ENCODE peak calls at places on chromosome 22, in six cellular contexts. One of them, this sample, is unnamed. For H3K9me3, the result is how much of the 10 kb centered on the place peaks cover.

GRCh38 chr22:23076896-23077572 is 6.7 kb downstream of the GNAZ start:
- DNase-seq in thyroid gland: no peak
- DNase-seq in testis: no peak
- DNase-seq in suprapubic skin: no peak
- DNase-seq in heart left ventricle: no peak
- DNase-seq in stomach: no peak
- DNase-seq in this sample: no peak

GRCh38 chr22:17726561-17727243 is 47.6 kb downstream of the BID start:
- DNase-seq in suprapubic skin: no peak
- DNase-seq in thyroid gland: no peak
- DNase-seq in stomach: no peak
- DNase-seq in testis: no peak
- DNase-seq in heart left ventricle: peak
- DNase-seq in this sample: no peak

GRCh38 chr22:26837784-26838520 is 180.6 kb downstream of the MIAT start:
- DNase-seq in testis: no peak
- DNase-seq in stomach: no peak
- DNase-seq in suprapubic skin: peak
- DNase-seq in thyroid gland: no peak
- DNase-seq in heart left ventricle: no peak
- DNase-seq in this sample: no peak

GRCh38 chr22:27573992-27574391 is 227.6 kb downstream of the MN1 start:
- DNase-seq in suprapubic skin: no peak
- DNase-seq in heart left ventricle: no peak
- DNase-seq in thyroid gland: no peak
- DNase-seq in stomach: no peak
- DNase-seq in testis: no peak
- DNase-seq in this sample: no peak

GRCh38 chr22:24363243-24363642 is 64.2 kb upstream of the ADORA2A start:
- DNase-seq in stomach: no peak
- DNase-seq in suprapubic skin: no peak
- DNase-seq in thyroid gland: no peak
- DNase-seq in testis: no peak
- DNase-seq in heart left ventricle: no peak
- DNase-seq in this sample: no peak

GRCh38 chr22:32579533-32580220 is 105.1 kb downstream of the FBXO7 start:
- DNase-seq in testis: no peak
- DNase-seq in suprapubic skin: peak
- DNase-seq in heart left ventricle: peak
- DNase-seq in thyroid gland: no peak
- DNase-seq in stomach: no peak
- DNase-seq in this sample: peak

GRCh38 chr22:36872866-36873498 is 12.2 kb downstream of the NCF4 start:
- DNase-seq in suprapubic skin: no peak
- DNase-seq in stomach: no peak
- DNase-seq in thyroid gland: no peak
- DNase-seq in heart left ventricle: no peak
- DNase-seq in testis: no peak
- DNase-seq in this sample: no peak

GRCh38 chr22:32720924-32721323 is 80.6 kb upstream of the TIMP3 start:
- DNase-seq in heart left ventricle: no peak
- DNase-seq in suprapubic skin: no peak
- DNase-seq in thyroid gland: no peak
- DNase-seq in stomach: no peak
- DNase-seq in testis: peak
- DNase-seq in this sample: no peak

GRCh38 chr22:37259540-37260029 is 15.5 kb upstream of the RAC2 start:
- DNase-seq in thyroid gland: no peak
- DNase-seq in testis: peak
- DNase-seq in heart left ventricle: no peak
- DNase-seq in suprapubic skin: no peak
- DNase-seq in stomach: no peak
- DNase-seq in this sample: peak

GRCh38 chr22:42297778-42298177 is 27.3 kb upstream of the TCF20 start:
- DNase-seq in thyroid gland: no peak
- DNase-seq in testis: no peak
- DNase-seq in suprapubic skin: no peak
- DNase-seq in stomach: no peak
- DNase-seq in heart left ventricle: no peak
- DNase-seq in this sample: no peak

GRCh38 chr22:33354928-33355327 is 296.7 kb upstream of the SYN3 start:
- DNase-seq in heart left ventricle: no peak
- DNase-seq in stomach: no peak
- DNase-seq in suprapubic skin: no peak
- DNase-seq in thyroid gland: no peak
- DNase-seq in testis: no peak
- DNase-seq in this sample: no peak

GRCh38 chr22:25488244-25489020 is 76.0 kb upstream of the GRK3 start:
- DNase-seq in testis: peak
- DNase-seq in heart left ventricle: peak
- DNase-seq in thyroid gland: peak
- DNase-seq in suprapubic skin: no peak
- DNase-seq in stomach: peak
- DNase-seq in this sample: no peak

GRCh38 chr22:30290318-30290678 is 993 bp upstream of the CASTOR1 start:
- DNase-seq in heart left ventricle: no peak
- DNase-seq in stomach: no peak
- DNase-seq in suprapubic skin: no peak
- DNase-seq in testis: no peak
- DNase-seq in thyroid gland: peak
- DNase-seq in this sample: no peak

GRCh38 chr22:19086944-19087343 is 35.3 kb downstream of the DGCR2 start:
- DNase-seq in testis: no peak
- DNase-seq in heart left ventricle: no peak
- DNase-seq in thyroid gland: no peak
- DNase-seq in stomach: no peak
- DNase-seq in suprapubic skin: no peak
- DNase-seq in this sample: no peak

GRCh38 chr22:37214431-37215025 is 2.3 kb upstream of the SSTR3 start:
- DNase-seq in thyroid gland: no peak
- DNase-seq in suprapubic skin: no peak
- DNase-seq in stomach: no peak
- DNase-seq in testis: no peak
- DNase-seq in heart left ventricle: no peak
- DNase-seq in this sample: peak

GRCh38 chr22:40363059-40363458 is 7.3 kb upstream of the SGSM3 start:
- DNase-seq in heart left ventricle: no peak
- DNase-seq in stomach: no peak
- DNase-seq in thyroid gland: no peak
- DNase-seq in testis: no peak
- DNase-seq in suprapubic skin: no peak
- DNase-seq in this sample: no peak

DNA sequence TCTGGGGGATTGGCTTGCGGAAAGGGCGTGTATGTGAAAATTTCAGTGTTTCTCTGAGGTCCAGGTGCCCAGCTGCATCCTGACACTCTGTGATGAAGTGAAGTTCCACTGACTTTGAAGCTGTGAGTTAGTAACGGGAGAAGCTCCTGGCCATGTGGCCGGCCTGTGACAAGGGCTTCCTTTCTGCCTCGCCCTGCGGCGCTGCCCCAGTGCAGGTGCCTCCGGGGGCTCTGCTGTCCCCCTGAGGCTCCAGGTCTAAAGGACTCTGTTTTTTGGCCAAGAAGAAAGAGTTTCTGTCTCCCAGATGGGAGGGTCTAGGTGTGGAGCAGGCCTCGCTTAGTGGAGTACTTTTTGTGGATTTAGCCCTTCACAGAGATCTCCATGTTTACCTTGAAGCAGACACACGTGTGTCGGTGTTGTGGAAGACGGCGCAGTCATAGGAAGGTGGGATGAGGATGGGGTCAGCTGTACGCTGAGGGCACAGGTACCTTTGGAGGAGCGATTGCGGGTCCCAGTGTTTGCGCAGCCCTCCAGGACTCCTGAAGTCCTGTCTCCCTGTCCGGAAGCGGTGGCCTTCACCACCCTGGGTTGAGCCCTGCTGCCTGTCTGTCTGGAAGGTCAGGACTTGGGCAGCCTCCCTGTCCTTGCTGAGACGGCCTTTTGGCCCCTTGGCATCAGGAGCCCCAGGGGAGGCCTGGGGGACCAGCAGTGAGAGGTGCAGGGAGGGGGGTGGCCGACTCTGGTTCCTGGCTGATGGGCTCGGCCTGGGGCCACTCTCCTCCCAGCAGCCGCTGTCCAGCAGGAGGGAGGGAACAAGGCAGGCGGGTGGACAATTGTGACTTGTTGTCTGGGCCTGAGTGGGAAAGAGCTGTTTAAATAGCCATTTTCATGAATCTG is 1249.3 kb downstream of the BRD1 start:
- DNase-seq in testis: no peak
- DNase-seq in stomach: no peak
- DNase-seq in suprapubic skin: no peak
- DNase-seq in heart left ventricle: no peak
- DNase-seq in thyroid gland: no peak
- DNase-seq in this sample: no peak
- H3K27ac ChIP-seq in testis: no peak
- H3K27ac ChIP-seq in stomach: no peak
- H3K27ac ChIP-seq in suprapubic skin: no peak
- H3K27ac ChIP-seq in heart left ventricle: no peak
- H3K27ac ChIP-seq in thyroid gland: no peak
- H3K27ac ChIP-seq in this sample: no peak

GRCh38 chr22:48241658-48242057 is 1479.2 kb downstream of the TBC1D22A start:
- DNase-seq in suprapubic skin: peak
- DNase-seq in heart left ventricle: no peak
- DNase-seq in stomach: peak
- DNase-seq in thyroid gland: no peak
- DNase-seq in testis: peak
- DNase-seq in this sample: peak

GRCh38 chr22:48239461-48240164 is 1477.2 kb downstream of the TBC1D22A start:
- DNase-seq in thyroid gland: no peak
- DNase-seq in testis: peak
- DNase-seq in suprapubic skin: no peak
- DNase-seq in stomach: peak
- DNase-seq in heart left ventricle: no peak
- DNase-seq in this sample: peak

GRCh38 chr22:48238966-48239365 is 1476.5 kb downstream of the TBC1D22A start:
- DNase-seq in heart left ventricle: no peak
- DNase-seq in stomach: peak
- DNase-seq in thyroid gland: no peak
- DNase-seq in testis: peak
- DNase-seq in suprapubic skin: peak
- DNase-seq in this sample: peak

GRCh38 chr22:48240935-48241230 is 1478.4 kb downstream of the TBC1D22A start:
- DNase-seq in stomach: peak
- DNase-seq in thyroid gland: no peak
- DNase-seq in heart left ventricle: no peak
- DNase-seq in testis: peak
- DNase-seq in suprapubic skin: peak
- DNase-seq in this sample: peak

GRCh38 chr22:48240165-48240934 is 1477.9 kb downstream of the TBC1D22A start:
- DNase-seq in thyroid gland: no peak
- DNase-seq in stomach: peak
- DNase-seq in testis: peak
- DNase-seq in suprapubic skin: no peak
- DNase-seq in heart left ventricle: no peak
- DNase-seq in this sample: peak
- H3K9me3 ChIP-seq in thyroid gland: under half
- H3K9me3 ChIP-seq in stomach: under half
- H3K9me3 ChIP-seq in testis: under half
- H3K9me3 ChIP-seq in suprapubic skin: under half
- H3K9me3 ChIP-seq in heart left ventricle: under half
- H3K9me3 ChIP-seq in this sample: under half

GRCh38 chr22:49765951-49766350 is 61.7 kb downstream of the BRD1 start:
- DNase-seq in suprapubic skin: peak
- DNase-seq in stomach: peak
- DNase-seq in heart left ventricle: peak
- DNase-seq in testis: peak
- DNase-seq in thyroid gland: no peak
- DNase-seq in this sample: peak

GRCh38 chr22:49763696-49764095 is 64.0 kb downstream of the BRD1 start:
- DNase-seq in stomach: no peak
- DNase-seq in suprapubic skin: peak
- DNase-seq in thyroid gland: no peak
- DNase-seq in heart left ventricle: peak
- DNase-seq in testis: no peak
- DNase-seq in this sample: peak

GRCh38 chr22:49763138-49763537 is 64.5 kb downstream of the BRD1 start:
- DNase-seq in testis: no peak
- DNase-seq in suprapubic skin: peak
- DNase-seq in heart left ventricle: no peak
- DNase-seq in stomach: no peak
- DNase-seq in thyroid gland: no peak
- DNase-seq in this sample: peak

GRCh38 chr22:49764151-49764581 is 63.5 kb downstream of the BRD1 start:
- DNase-seq in stomach: peak
- DNase-seq in testis: no peak
- DNase-seq in heart left ventricle: peak
- DNase-seq in suprapubic skin: peak
- DNase-seq in thyroid gland: no peak
- DNase-seq in this sample: peak

GRCh38 chr22:49765091-49765771 is 62.4 kb downstream of the BRD1 start:
- DNase-seq in suprapubic skin: peak
- DNase-seq in stomach: peak
- DNase-seq in thyroid gland: no peak
- DNase-seq in heart left ventricle: peak
- DNase-seq in testis: peak
- DNase-seq in this sample: peak
- TF ChIP-seq POLR2A in suprapubic skin: no peak
- TF ChIP-seq POLR2A in stomach: no peak
- TF ChIP-seq POLR2A in thyroid gland: no peak
- TF ChIP-seq POLR2A in heart left ventricle: no peak
- TF ChIP-seq POLR2A in testis: no peak
- TF ChIP-seq POLR2A in this sample: no peak

GRCh38 chr22:46776876-46777608 is 14.6 kb downstream of the TBC1D22A start:
- DNase-seq in suprapubic skin: no peak
- DNase-seq in testis: no peak
- DNase-seq in heart left ventricle: no peak
- DNase-seq in stomach: no peak
- DNase-seq in thyroid gland: no peak
- DNase-seq in this sample: peak

GRCh38 chr22:46775789-46776485 is 13.5 kb downstream of the TBC1D22A start:
- DNase-seq in stomach: no peak
- DNase-seq in suprapubic skin: no peak
- DNase-seq in heart left ventricle: no peak
- DNase-seq in testis: no peak
- DNase-seq in thyroid gland: no peak
- DNase-seq in this sample: peak

GRCh38 chr22:46775364-46775758 is 12.9 kb downstream of the TBC1D22A start:
- DNase-seq in thyroid gland: no peak
- DNase-seq in heart left ventricle: no peak
- DNase-seq in testis: no peak
- DNase-seq in stomach: no peak
- DNase-seq in suprapubic skin: no peak
- DNase-seq in this sample: peak

GRCh38 chr22:46777609-46777970 is 15.1 kb downstream of the TBC1D22A start:
- DNase-seq in suprapubic skin: no peak
- DNase-seq in heart left ventricle: peak
- DNase-seq in thyroid gland: peak
- DNase-seq in testis: no peak
- DNase-seq in stomach: peak
- DNase-seq in this sample: peak

DNA sequence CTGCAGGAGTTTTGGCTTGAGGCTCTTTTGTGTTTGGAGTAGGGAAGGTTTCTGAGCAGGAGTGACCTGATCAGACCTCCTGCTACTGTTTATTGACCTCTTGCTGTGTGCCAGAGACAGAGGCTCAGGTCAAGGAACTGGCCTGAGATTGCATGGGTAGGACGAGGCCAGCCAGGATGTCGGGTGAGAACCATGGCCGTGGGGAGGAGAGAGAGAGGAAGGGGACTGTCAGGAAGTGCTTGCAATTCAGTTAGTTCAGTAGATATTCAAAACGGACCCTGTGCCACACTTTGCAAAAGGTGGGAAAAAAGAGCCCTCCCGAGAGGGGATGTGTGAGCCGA is 14.0 kb downstream of the TBC1D22A start:
- DNase-seq in testis: no peak
- DNase-seq in heart left ventricle: no peak
- DNase-seq in stomach: no peak
- DNase-seq in thyroid gland: no peak
- DNase-seq in suprapubic skin: no peak
- DNase-seq in this sample: peak
- H3K27ac ChIP-seq in testis: no peak
- H3K27ac ChIP-seq in heart left ventricle: no peak
- H3K27ac ChIP-seq in stomach: no peak
- H3K27ac ChIP-seq in thyroid gland: no peak
- H3K27ac ChIP-seq in suprapubic skin: no peak
- H3K27ac ChIP-seq in this sample: peak

This sample was measured in spleen.